ENCODE peak calls at places on chromosomes 6 and 20, in eight cellular contexts. O is AG20443, R is DMS79, V is vagina, D is GM03348, N is hepatocyte, X is EL, S is right atrium auricular region. I is an unnamed sample.
A peak's percentile ranks its signal among the peaks of the same experiment; 100 is the strongest.

GRCh38 chr20:22920898-22921297 is 114.2 kb upstream of the SSTR4 start:
- DNase-seq in O (no peak), R (no peak), V (no peak), D (no peak), N (no peak), X (no peak), S (no peak), I (no peak)

GRCh38 chr20:13638162-13638495 is 603 bp downstream of the TASP1 start:
- DNase-seq in O (peak; percentile 18), R (no peak), V (no peak), D (no peak), N (no peak), X (peak; percentile 38), S (no peak), I (no peak)

GRCh38 chr20:62925420-62926228 is 681 bp downstream of the DIDO1 start:
- DNase-seq in O (peak; percentile 38), R (no peak), V (no peak), D (peak; percentile 51), N (peak; percentile 49), X (peak; percentile 45), S (no peak), I (no peak)

GRCh38 chr6:155185544-155185943 is 78.3 kb upstream of the CLDN20 start:
- DNase-seq in O (peak; percentile 27), R (no peak), V (no peak), D (peak; percentile 31), N (peak; percentile 79), X (peak; percentile 54), S (no peak), I (no peak)

GRCh38 chr20:51385941-51386530 is 156.5 kb downstream of the NFATC2 start:
- DNase-seq in O (peak; percentile 71), R (no peak), V (no peak), D (peak; percentile 67), N (no peak), X (peak; percentile 50), S (no peak), I (no peak)

GRCh38 chr6:73236147-73236750 is 11.0 kb upstream of the KHDC1L start:
- DNase-seq in O (peak; percentile 78), R (no peak), V (no peak), D (peak; percentile 79), N (no peak), X (peak; percentile 93), S (no peak), I (no peak)

GRCh38 chr6:96898241-96898851 is 655 bp upstream of the NDUFAF4 start:
- DNase-seq in O (no peak), R (no peak), V (no peak), D (no peak), N (no peak), X (no peak), S (no peak), I (no peak)

GRCh38 chr20:10924628-10925266 is 250.9 kb upstream of the JAG1 start:
- DNase-seq in O (peak; percentile 68), R (no peak), V (no peak), D (peak; percentile 69), N (peak; percentile 32), X (peak; percentile 87), S (no peak), I (peak; percentile 33)

GRCh38 chr20:60095456-60095855 is 137.2 kb downstream of the CDH26 start:
- DNase-seq in O (no peak), R (peak; percentile 74), V (no peak), D (no peak), N (no peak), X (no peak), S (no peak), I (no peak)

GRCh38 chr6:30885481-30885998 is 1.2 kb downstream of the DDR1 start:
- DNase-seq in O (no peak), R (peak; percentile 18), V (no peak), D (no peak), N (peak; percentile 77), X (no peak), S (no peak), I (no peak)

GRCh38 chr6:44075137-44076015 is 51.9 kb downstream of the MRPL14 start:
- DNase-seq in O (no peak), R (no peak), V (no peak), D (no peak), N (no peak), X (no peak), S (no peak), I (no peak)

GRCh38 chr6:99590728-99591672 is 15.6 kb upstream of the PRDM13 start:
- DNase-seq in O (no peak), R (no peak), V (no peak), D (no peak), N (peak; percentile 20), X (no peak), S (no peak), I (no peak)

GRCh38 chr6:79438015-79438414 is 99.2 kb downstream of the LCA5 start:
- DNase-seq in O (peak; percentile 30), R (no peak), V (no peak), D (no peak), N (no peak), X (no peak), S (no peak), I (no peak)

GRCh38 chr6:133778414-133778813 is 110.5 kb upstream of the TCF21 start:
- DNase-seq in O (peak; percentile 69), R (no peak), V (no peak), D (peak; percentile 76), N (peak; percentile 17), X (peak; percentile 69), S (no peak), I (no peak)

GRCh38 chr6:45692021-45692420 is 314.3 kb upstream of the SUPT3H start:
- DNase-seq in O (no peak), R (no peak), V (no peak), D (no peak), N (no peak), X (no peak), S (no peak), I (no peak)

GRCh38 chr6:31070711-31071197 is 41.6 kb downstream of the C6orf15 start:
- DNase-seq in O (peak; percentile 80), R (no peak), V (no peak), D (peak; percentile 84), N (peak; percentile 86), X (peak; percentile 72), S (no peak), I (no peak)

GRCh38 chr20:38139919-38140753 is 24.9 kb downstream of the TGM2 start:
- DNase-seq in O (no peak), R (no peak), V (no peak), D (no peak), N (peak; percentile 35), X (peak; percentile 53), S (no peak), I (no peak)

GRCh38 chr6:79269877-79270276 is 35.4 kb upstream of the HMGN3 start:
- DNase-seq in O (peak; percentile 79), R (no peak), V (no peak), D (peak; percentile 47), N (peak; percentile 49), X (peak; percentile 64), S (no peak), I (no peak)